ENCODE peak calls at places on chromosomes 13 and 19, in ten cellular contexts. H, V, F, M, G, T, L, B, A and Z are unnamed samples.

GRCh38 chr19:14310055-14310454 is 71.2 kb upstream of the ADGRE5 start:
- DNase-seq in L (no peak), H (no peak), V (no peak), M (no peak), T (peak), B (no peak), G (no peak), F (no peak), A (no peak), Z (no peak)

GRCh38 chr19:3457531-3458228 is 22.6 kb downstream of the SMIM24 start:
- DNase-seq in V (no peak), L (peak), M (no peak), H (no peak), T (no peak), F (no peak), A (no peak), G (no peak), B (no peak), Z (no peak)

GRCh38 chr19:46608581-46609345 is 7.6 kb downstream of the CALM3 start:
- DNase-seq in T (no peak), M (no peak), H (no peak), A (no peak), G (no peak), L (no peak), F (no peak), V (no peak), B (no peak), Z (no peak)

GRCh38 chr13:113836917-113837553 is 26.8 kb downstream of the GAS6 start:
- DNase-seq in L (peak), B (no peak), M (no peak), A (no peak), G (no peak), V (no peak), T (peak), H (peak), F (no peak), Z (no peak)

GRCh38 chr19:642755-643727 is 3.4 kb downstream of the FGF22 start:
- DNase-seq in T (no peak), V (no peak), B (no peak), H (no peak), M (no peak), F (no peak), L (no peak), A (no peak), G (no peak), Z (no peak)

GRCh38 chr13:106348032-106348431 is 187.4 kb downstream of the EFNB2 start:
- DNase-seq in M (no peak), F (no peak), T (no peak), G (peak), H (no peak), A (no peak), V (no peak), L (peak), B (no peak), Z (no peak)

GRCh38 chr19:16627194-16627927 is 643 bp downstream of the MED26 start:
- DNase-seq in B (no peak), V (no peak), G (no peak), M (no peak), A (no peak), H (no peak), T (no peak), L (no peak), F (no peak), Z (peak)

GRCh38 chr19:20879501-20879900 is 43.5 kb upstream of the ZNF85 start:
- DNase-seq in H (no peak), V (no peak), F (no peak), L (no peak), M (no peak), A (no peak), G (no peak), T (no peak), B (no peak), Z (no peak)

GRCh38 chr19:41887711-41888382 is 4.9 kb downstream of the ARHGEF1 start:
- DNase-seq in F (peak), M (peak), V (no peak), A (peak), G (no peak), B (no peak), T (no peak), H (no peak), L (peak), Z (peak)

GRCh38 chr13:27466513-27466912 is 16.1 kb upstream of the MTIF3 start:
- DNase-seq in M (no peak), V (no peak), B (no peak), H (no peak), L (no peak), F (no peak), G (no peak), A (no peak), T (no peak), Z (no peak)

GRCh38 chr13:32587014-32587773 is 942 bp downstream of the PDS5B start:
- DNase-seq in B (no peak), A (peak), L (peak), F (peak), H (peak), M (peak), G (no peak), V (peak), T (peak), Z (peak)

GRCh38 chr13:27037571-27037970 is 134.0 kb downstream of the USP12 start:
- DNase-seq in G (no peak), F (no peak), M (no peak), T (no peak), B (no peak), H (no peak), A (no peak), L (no peak), V (no peak), Z (no peak)

GRCh38 chr13:30898721-30899188 is 7.3 kb upstream of the MEDAG start:
- DNase-seq in V (no peak), T (peak), G (no peak), A (no peak), F (no peak), L (peak), B (no peak), H (peak), M (no peak), Z (no peak)

GRCh38 chr13:98142427-98143156 is at the start of gene FARP1:
- DNase-seq in A (no peak), M (peak), V (no peak), H (peak), T (peak), G (no peak), B (peak), L (peak), F (peak), Z (no peak)

GRCh38 chr19:51407631-51408131 is 9.8 kb downstream of the SIGLEC10 start:
- DNase-seq in B (no peak), L (no peak), M (no peak), G (no peak), V (peak), A (no peak), F (peak), H (no peak), T (no peak), Z (peak)

GRCh38 chr19:1780272-1780957 is 27.1 kb downstream of the ONECUT3 start:
- DNase-seq in L (no peak), B (no peak), M (no peak), A (no peak), H (no peak), T (no peak), G (no peak), V (no peak), F (no peak), Z (no peak)

GRCh38 chr13:35780613-35781012 is 304.1 kb upstream of the MAB21L1 start:
- DNase-seq in V (no peak), L (no peak), A (no peak), G (no peak), B (no peak), M (no peak), H (no peak), F (no peak), T (no peak), Z (no peak)

GRCh38 chr13:29369060-29369743 is 226.3 kb downstream of the SLC7A1 start:
- DNase-seq in L (peak), B (no peak), H (peak), G (no peak), T (peak), M (no peak), A (no peak), F (no peak), V (peak), Z (no peak)

GRCh38 chr13:86946734-86947133 is 724.4 kb upstream of the SLITRK5 start:
- DNase-seq in G (no peak), M (no peak), F (no peak), A (no peak), H (no peak), B (no peak), L (peak), V (no peak), T (no peak), Z (no peak)

GRCh38 chr19:33125929-33126388 is 6.0 kb upstream of the WDR88 start:
- DNase-seq in M (peak), V (peak), L (peak), B (peak), G (no peak), F (peak), H (peak), T (peak), A (no peak), Z (peak)

GRCh38 chr13:100528353-100528752 is 60.2 kb downstream of the GGACT start:
- DNase-seq in A (no peak), F (no peak), V (no peak), B (no peak), H (no peak), T (no peak), G (no peak), M (no peak), L (no peak), Z (no peak)

GRCh38 chr19:15287496-15287895 is 44.8 kb downstream of the BRD4 start:
- DNase-seq in L (no peak), F (no peak), H (no peak), M (no peak), T (no peak), A (no peak), B (no peak), V (no peak), G (no peak), Z (no peak)

GRCh38 chr19:49851456-49852259 is 699 bp downstream of the PTOV1 start:
- DNase-seq in A (no peak), V (no peak), B (no peak), T (no peak), F (no peak), M (peak), G (no peak), L (no peak), H (no peak), Z (peak)

GRCh38 chr19:44356383-44357111 is at the start of gene ZNF112:
- DNase-seq in G (peak), B (peak), L (peak), H (peak), F (no peak), T (peak), M (peak), A (no peak), V (no peak), Z (no peak)

GRCh38 chr19:13016628-13017305 is 21.5 kb downstream of the NFIX start:
- DNase-seq in V (no peak), L (no peak), G (no peak), A (no peak), M (no peak), B (no peak), T (no peak), F (no peak), H (no peak), Z (no peak)

GRCh38 chr13:48334534-48335127 is 31.1 kb downstream of the RB1 start:
- DNase-seq in H (no peak), V (peak), T (peak), A (no peak), B (no peak), F (no peak), M (no peak), L (peak), G (no peak), Z (peak)